ENCODE peak calls at places on chromosome X, in ten cellular contexts. T is transverse colon, I is OCI-LY7, K is IMR-90, G is aorta, L is cardiac muscle cell, V is upper lobe of right lung, S is neural progenitor cell, F is A549, P is mesendoderm. U is an unnamed sample. For H3K4me1, the result is how much of the 10 kb centered on the place peaks cover.

GRCh38 chrX:439236-439635 is 52.5 kb upstream of the PPP2R3B start:
- DNase-seq in G (no peak), K (no peak), S (no peak), F (no peak), I (no peak), T (no peak), V (peak), L (no peak), P (no peak), U (no peak)

GRCh38 chrX:142076633-142077032 is 128.5 kb downstream of the MAGEC2 start:
- DNase-seq in G (no peak), F (no peak), L (no peak), S (no peak), T (no peak), P (no peak), K (no peak), V (no peak), I (no peak), U (no peak)

GRCh38 chrX:82934980-82935379 is 573.1 kb upstream of the POU3F4 start:
- DNase-seq in S (no peak), I (no peak), G (no peak), L (no peak), P (no peak), T (no peak), K (no peak), F (no peak), V (no peak), U (no peak)

GRCh38 chrX:68183612-68184214 is 249.6 kb downstream of the OPHN1 start:
- DNase-seq in G (no peak), F (peak), I (no peak), S (peak), K (peak), T (no peak), V (no peak), L (peak), P (peak), U (no peak)

GRCh38 chrX:132266583-132267355 is 47.5 kb upstream of the RAP2C start:
- DNase-seq in T (no peak), F (no peak), V (no peak), L (peak), K (peak), I (no peak), S (no peak), G (no peak), P (no peak), U (no peak)

GRCh38 chrX:9995855-9996339 is 28.7 kb downstream of the CLDN34 start:
- DNase-seq in F (peak), L (peak), S (peak), K (peak), G (peak), T (peak), P (peak), V (peak), I (peak), U (peak)

GRCh38 chrX:79443121-79443520 is 76.0 kb upstream of the ITM2A start:
- DNase-seq in G (no peak), S (no peak), K (no peak), L (no peak), F (no peak), P (no peak), I (no peak), V (no peak), T (no peak), U (no peak)

GRCh38 chrX:107715331-107716044 is 60.1 kb downstream of the TSC22D3 start:
- DNase-seq in T (peak), K (peak), P (no peak), I (peak), G (peak), F (no peak), L (peak), S (no peak), V (no peak), U (no peak)

GRCh38 chrX:106927700-106928099 is 7.5 kb downstream of the CLDN2 start:
- DNase-seq in P (no peak), F (peak), I (no peak), G (no peak), T (no peak), S (no peak), L (peak), V (no peak), K (no peak), U (no peak)

GRCh38 chrX:16687514-16687913 is 25.0 kb downstream of the CTPS2 start:
- DNase-seq in S (no peak), F (no peak), T (no peak), L (no peak), V (no peak), G (no peak), K (peak), I (no peak), P (no peak), U (no peak)

GRCh38 chrX:13692771-13693231 is 3.9 kb downstream of the RAB9A start:
- DNase-seq in T (no peak), G (no peak), L (no peak), P (no peak), K (no peak), V (no peak), F (no peak), I (no peak), S (no peak), U (no peak)

GRCh38 chrX:68428431-68428830 is 4.9 kb downstream of the OPHN1 start:
- DNase-seq in F (no peak), S (no peak), P (no peak), V (no peak), K (peak), T (no peak), G (no peak), L (peak), I (no peak), U (no peak)

GRCh38 chrX:25544641-25545040 is 528.9 kb upstream of the ARX start:
- DNase-seq in P (no peak), T (no peak), L (peak), K (peak), V (no peak), F (no peak), S (no peak), G (no peak), I (no peak), U (no peak)

GRCh38 chrX:98795636-98796035 is 1614.4 kb downstream of the PCDH19 start:
- DNase-seq in F (no peak), K (no peak), I (no peak), V (no peak), G (no peak), S (no peak), P (no peak), T (no peak), L (peak), U (no peak)

GRCh38 chrX:110182362-110182761 is 135.5 kb downstream of the AMMECR1 start:
- DNase-seq in V (no peak), K (peak), G (no peak), F (no peak), T (no peak), P (no peak), I (no peak), L (no peak), S (no peak), U (no peak)

GRCh38 chrX:98459669-98460068 is 1576.0 kb downstream of the RPA4 start:
- DNase-seq in G (no peak), S (no peak), L (no peak), T (no peak), K (no peak), P (no peak), F (no peak), I (no peak), V (no peak), U (no peak)

GRCh38 chrX:108312938-108313337 is 125.3 kb downstream of the COL4A6 start:
- DNase-seq in T (no peak), S (peak), G (no peak), L (peak), V (no peak), P (peak), K (peak), F (peak), I (no peak), U (no peak)

GRCh38 chrX:108270280-108270679 is 167.9 kb downstream of the COL4A6 start:
- DNase-seq in S (no peak), G (no peak), T (no peak), L (no peak), F (no peak), I (no peak), K (no peak), V (no peak), P (no peak), U (no peak)

GRCh38 chrX:115624916-115625315 is 63.9 kb downstream of the PLS3 start:
- DNase-seq in T (no peak), V (no peak), S (no peak), F (no peak), P (no peak), I (no peak), K (no peak), L (no peak), G (no peak), U (no peak)

GRCh38 chrX:130378008-130378669 is 7.3 kb downstream of the GPR119 start:
- DNase-seq in L (no peak), I (no peak), G (no peak), V (no peak), F (no peak), P (no peak), S (no peak), T (no peak), K (no peak), U (no peak)

GRCh38 chrX:50635811-50636365 is 165.3 kb upstream of the DGKK start:
- DNase-seq in G (no peak), T (no peak), P (no peak), I (no peak), K (no peak), L (no peak), F (no peak), V (no peak), S (no peak), U (no peak)

GRCh38 chrX:103674531-103675454 is 11.7 kb downstream of the MORF4L2 start:
- DNase-seq in K (peak), G (no peak), F (no peak), P (peak), L (no peak), V (no peak), T (no peak), I (no peak), S (peak), U (no peak)

GRCh38 chrX:98398542-98398941 is 1514.8 kb downstream of the RPA4 start:
- DNase-seq in V (no peak), I (peak), T (no peak), K (no peak), G (no peak), F (no peak), P (no peak), L (no peak), S (no peak), U (no peak)

GRCh38 chrX:22095306-22095705 is 63.2 kb downstream of the PHEX start:
- DNase-seq in S (peak), G (peak), T (peak), K (peak), P (no peak), I (no peak), L (peak), F (no peak), V (no peak), U (peak)

GRCh38 chrX:112818114-112819012 is 22.3 kb downstream of the AMOT start:
- DNase-seq in G (no peak), S (no peak), K (no peak), F (no peak), T (no peak), I (no peak), P (peak), V (no peak), L (no peak), U (no peak)

GRCh38 chrX:128818690-128819089 is 704.6 kb downstream of the SMARCA1 start:
- DNase-seq in V (no peak), L (no peak), S (no peak), F (no peak), K (no peak), I (no peak), T (no peak), P (no peak), G (no peak), U (no peak)

GRCh38 chrX:130228871-130229270 is 39.8 kb downstream of the ZNF280C start:
- DNase-seq in V (no peak), G (no peak), T (no peak), S (no peak), P (no peak), I (no peak), L (no peak), K (no peak), F (no peak), U (no peak)

GRCh38 chrX:85815203-85815751 is 232.1 kb downstream of the CHM start:
- DNase-seq in K (no peak), L (no peak), I (no peak), T (no peak), P (no peak), F (no peak), G (no peak), V (no peak), S (no peak), U (no peak)

GRCh38 chrX:29852767-29853166 is 362.6 kb upstream of the MAGEB2 start:
- DNase-seq in L (peak), K (peak), T (no peak), V (no peak), S (no peak), I (no peak), G (no peak), F (no peak), P (no peak), U (no peak)

GRCh38 chrX:57586360-57586759 is 5.5 kb upstream of the ZXDB start:
- DNase-seq in G (no peak), P (no peak), K (no peak), I (no peak), F (no peak), L (no peak), S (no peak), T (no peak), V (no peak), U (no peak)

GRCh38 chrX:14865201-14865600 is 7.7 kb downstream of the FANCB start:
- DNase-seq in K (peak), F (no peak), P (no peak), I (no peak), L (peak), V (no peak), S (no peak), G (no peak), T (no peak), U (no peak)

GRCh38 chrX:45769919-45770582 is 569.4 kb upstream of the DIPK2B start:
- DNase-seq in G (peak), F (peak), I (no peak), V (peak), L (peak), T (peak), S (peak), K (peak), P (no peak), U (peak)

GRCh38 chrX:106672527-106672926 is 54.0 kb upstream of the RNF128 start:
- DNase-seq in K (no peak), P (peak), V (no peak), I (no peak), F (no peak), L (no peak), G (no peak), T (no peak), S (no peak), U (no peak)

GRCh38 chrX:83892433-83892832 is 31.5 kb downstream of the CYLC1 start:
- DNase-seq in L (no peak), P (no peak), F (no peak), K (no peak), V (no peak), G (no peak), S (no peak), I (no peak), T (no peak), U (no peak)

GRCh38 chrX:38332505-38332904 is 5.2 kb upstream of the RPGR start:
- DNase-seq in S (no peak), G (no peak), F (no peak), L (no peak), I (no peak), P (no peak), K (no peak), V (no peak), T (no peak), U (no peak)

GRCh38 chrX:38335382-38335781 is 8.1 kb upstream of the RPGR start:
- DNase-seq in G (no peak), S (no peak), I (no peak), V (no peak), P (no peak), T (no peak), F (no peak), L (no peak), K (no peak), U (no peak)

GRCh38 chrX:38341442-38341841 is 11.0 kb upstream of the OTC start:
- DNase-seq in G (no peak), I (no peak), K (no peak), V (no peak), P (no peak), L (no peak), S (no peak), T (no peak), F (no peak), U (no peak)

GRCh38 chrX:38336538-38337240 is 9.4 kb upstream of the RPGR start:
- DNase-seq in L (no peak), T (peak), V (no peak), K (no peak), G (no peak), F (no peak), I (no peak), P (no peak), S (no peak), U (peak)
- H3K4me1 ChIP-seq in L (under half), T (under half), V (under half), K (under half), G (under half), F (under half), I (under half), P (under half), S (under half), U (under half)

DNA sequence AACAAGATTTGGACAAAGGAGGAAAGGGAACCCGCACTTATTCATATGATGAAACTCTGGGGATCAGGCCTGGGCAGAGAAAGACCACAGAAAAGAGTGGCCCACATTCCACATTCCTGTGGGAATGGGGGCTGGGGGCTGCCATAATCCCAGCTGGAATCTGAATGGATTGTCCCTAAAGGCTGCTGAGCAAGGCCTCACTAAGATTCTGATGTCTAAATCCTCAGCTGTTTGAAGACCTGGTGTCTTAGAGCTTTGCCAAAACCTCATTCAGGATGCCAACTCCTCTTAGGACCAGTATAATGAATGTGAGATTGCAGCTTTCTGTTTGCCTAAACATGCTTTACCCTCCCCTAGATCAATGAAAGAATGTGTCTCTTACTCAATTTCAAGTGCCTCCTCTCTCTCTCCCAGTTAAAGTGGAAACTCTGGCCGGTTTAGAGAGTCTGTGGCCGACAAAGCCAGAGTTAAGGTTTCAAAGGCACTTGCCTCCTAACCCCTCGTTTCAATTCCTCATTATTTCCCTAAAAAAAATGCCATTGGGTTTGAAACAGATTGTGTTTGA is 33.3 kb upstream of the GPC4 start:
- DNase-seq in S (peak), V (no peak), P (peak), K (no peak), F (no peak), G (no peak), I (no peak), L (peak), T (no peak), U (no peak)
- H3K27ac ChIP-seq in S (peak), V (no peak), P (no peak), K (no peak), F (no peak), G (no peak), I (no peak), L (no peak), T (no peak), U (no peak)

DNA sequence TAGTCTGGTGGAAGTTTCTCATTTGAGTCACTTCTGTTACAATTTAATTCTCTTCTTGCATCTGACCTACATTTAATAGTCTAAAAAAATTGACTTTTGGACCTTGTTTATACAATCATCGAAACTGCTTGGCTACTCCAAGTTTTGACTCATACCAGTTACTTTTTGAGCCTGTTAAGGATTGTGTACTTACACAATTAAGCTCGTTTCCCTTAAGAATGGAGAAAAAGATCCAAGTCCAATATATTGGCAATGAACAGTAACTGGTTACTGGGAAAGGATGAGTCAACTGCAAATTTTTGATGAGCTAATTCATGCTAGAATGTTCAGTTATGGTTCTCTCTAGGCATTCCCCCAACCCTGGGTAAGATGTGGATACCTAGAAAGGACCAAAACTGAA is 58.2 kb downstream of the DCX start:
- DNase-seq in S (no peak), P (no peak), V (no peak), K (no peak), G (no peak), I (no peak), L (no peak), T (no peak), F (no peak), U (no peak)
- H3K4me1 ChIP-seq in S (under half), P (under half), V (under half), K (under half), G (under half), I (under half), L (under half), T (under half), F (under half), U (under half)

GRCh38 chrX:11757397-11757728 is 674 bp upstream of the MSL3 start:
- DNase-seq in K (no peak), F (no peak), I (no peak), L (no peak), V (no peak), T (no peak), S (no peak), P (no peak), G (no peak), U (no peak)
- H3K27ac ChIP-seq in K (peak), F (peak), I (no peak), L (peak), V (peak), T (peak), S (no peak), P (peak), G (peak), U (peak)

GRCh38 chrX:118498755-118499154 is 3.1 kb downstream of the DOCK11 start:
- DNase-seq in S (no peak), K (no peak), L (no peak), T (no peak), V (no peak), I (no peak), P (no peak), F (no peak), G (no peak), U (no peak)
- H3K4me1 ChIP-seq in S (under half), K (under half), L (under half), T (under half), V (under half), I (under half), P (under half), F (under half), G (under half), U (under half)

GRCh38 chrX:18871970-18872369 is 111.9 kb downstream of the PHKA2 start:
- DNase-seq in P (no peak), I (no peak), T (no peak), L (no peak), S (no peak), G (peak), F (no peak), V (no peak), K (no peak), U (no peak)

GRCh38 chrX:18874560-18875255 is 109.2 kb downstream of the PHKA2 start:
- DNase-seq in G (peak), I (no peak), L (no peak), K (no peak), V (no peak), F (no peak), S (no peak), T (no peak), P (no peak), U (peak)

GRCh38 chrX:18872621-18873020 is 111.3 kb downstream of the PHKA2 start:
- DNase-seq in V (no peak), F (no peak), L (no peak), S (no peak), T (no peak), G (no peak), P (no peak), I (no peak), K (no peak), U (no peak)

GRCh38 chrX:18873836-18874235 is 110.1 kb downstream of the PHKA2 start:
- DNase-seq in S (no peak), G (peak), T (no peak), F (no peak), I (no peak), L (no peak), K (no peak), P (no peak), V (no peak), U (no peak)

GRCh38 chrX:18873189-18873791 is 110.6 kb downstream of the PHKA2 start:
- DNase-seq in T (no peak), V (no peak), F (peak), I (no peak), L (peak), K (peak), G (peak), S (no peak), P (no peak), U (no peak)
- H3K27ac ChIP-seq in T (peak), V (no peak), F (peak), I (no peak), L (no peak), K (no peak), G (peak), S (no peak), P (no peak), U (no peak)

GRCh38 chrX:153633607-153634180 is 13.3 kb upstream of the DUSP9 start:
- DNase-seq in F (no peak), K (no peak), T (no peak), V (peak), G (no peak), S (no peak), P (no peak), I (no peak), L (no peak), U (no peak)
- H3K4me1 ChIP-seq in F (under half), K (under half), T (under half), V (under half), G (under half), S (under half), P (under half), I (under half), L (under half), U (under half)

DNA sequence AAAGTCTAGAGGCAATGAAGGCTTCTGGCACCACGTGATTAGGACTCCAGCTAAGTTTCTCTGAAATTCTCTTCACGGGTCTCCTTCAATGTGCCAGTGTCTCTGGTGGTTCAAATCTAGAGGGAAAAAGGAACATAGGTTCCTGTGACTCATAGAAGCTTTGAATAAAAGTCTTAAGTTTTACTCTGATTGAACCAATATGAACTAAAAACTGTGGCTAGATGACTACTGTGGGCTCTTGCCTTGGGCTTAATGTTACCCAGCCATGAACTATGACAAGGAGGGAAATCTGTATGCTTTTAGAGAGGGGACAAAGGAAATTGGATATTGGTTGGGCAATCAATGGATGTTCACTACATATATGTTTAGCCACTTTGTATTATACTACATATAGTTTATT is 49.9 kb upstream of the TEX13D start:
- DNase-seq in G (no peak), T (no peak), V (no peak), L (no peak), I (no peak), S (no peak), P (no peak), F (no peak), K (no peak), U (no peak)
- H3K27ac ChIP-seq in G (no peak), T (no peak), V (no peak), L (no peak), I (no peak), S (no peak), P (no peak), F (no peak), K (no peak), U (no peak)